ENCODE peak calls at places on chromosome 1, in six cellular contexts. O is bronchial epithelial cell, P is H9, G is uterus, Y is GM19239, E is AG04450. D is an unnamed sample.

GRCh38 chr1:59057211-59057694 is 239.6 kb upstream of the FGGY start:
- DNase-seq in O (peak; percentile 87), P (no peak), G (peak; percentile 92), Y (no peak), E (peak; percentile 88), D (peak; percentile 53)

GRCh38 chr1:206953626-206954025 is 7.4 kb upstream of the PIGR start:
- DNase-seq in O (no peak), P (no peak), G (no peak), Y (no peak), E (no peak), D (no peak)

GRCh38 chr1:199742547-199742946 is 285.0 kb upstream of the NR5A2 start:
- DNase-seq in O (peak; percentile 98), P (no peak), G (no peak), Y (no peak), E (peak; percentile 72), D (no peak)

GRCh38 chr1:214441119-214441518 is 110.3 kb downstream of the PTPN14 start:
- DNase-seq in O (peak; percentile 77), P (no peak), G (no peak), Y (no peak), E (no peak), D (no peak)

GRCh38 chr1:154609398-154610380 is 1.7 kb upstream of the ADAR start:
- DNase-seq in O (peak; percentile 52), P (peak; percentile 90), G (no peak), Y (no peak), E (no peak), D (no peak)

GRCh38 chr1:25198731-25199231 is 33.5 kb downstream of the SYF2 start:
- DNase-seq in O (no peak), P (no peak), G (no peak), Y (no peak), E (no peak), D (no peak)

GRCh38 chr1:203360772-203361171 is 9.8 kb upstream of the FMOD start:
- DNase-seq in O (no peak), P (no peak), G (no peak), Y (no peak), E (no peak), D (no peak)

GRCh38 chr1:9400425-9401079 is 107.9 kb downstream of the SPSB1 start:
- DNase-seq in O (no peak), P (no peak), G (no peak), Y (no peak), E (no peak), D (no peak)

GRCh38 chr1:235642943-235643371 is 6.6 kb downstream of the GNG4 start:
- DNase-seq in O (no peak), P (peak; percentile 80), G (no peak), Y (no peak), E (no peak), D (no peak)

GRCh38 chr1:207316622-207317510 is 4.6 kb upstream of the CD55 start:
- DNase-seq in O (peak; percentile 99), P (peak; percentile 43), G (no peak), Y (no peak), E (no peak), D (no peak)

GRCh38 chr1:31273619-31274018 is 23.0 kb downstream of the SNRNP40 start:
- DNase-seq in O (peak; percentile 52), P (no peak), G (no peak), Y (no peak), E (no peak), D (no peak)

GRCh38 chr1:64608015-64608650 is 136.7 kb upstream of the RAVER2 start:
- DNase-seq in O (no peak), P (no peak), G (no peak), Y (no peak), E (no peak), D (no peak)

GRCh38 chr1:36269408-36269838 is 36.7 kb upstream of the SH3D21 start:
- DNase-seq in O (no peak), P (no peak), G (no peak), Y (no peak), E (no peak), D (no peak)

GRCh38 chr1:206608108-206608698 is 4.1 kb downstream of the EIF2D start:
- DNase-seq in O (peak; percentile 42), P (peak; percentile 41), G (no peak), Y (no peak), E (no peak), D (no peak)

GRCh38 chr1:235069577-235070563 is 58.8 kb downstream of the TOMM20 start:
- DNase-seq in O (peak; percentile 99), P (no peak), G (no peak), Y (no peak), E (no peak), D (no peak)

GRCh38 chr1:77832889-77833288 is 53.4 kb downstream of the MIGA1 start:
- DNase-seq in O (peak; percentile 41), P (no peak), G (peak; percentile 38), Y (no peak), E (peak; percentile 88), D (no peak)

GRCh38 chr1:219296916-219297315 is 123.2 kb downstream of the LYPLAL1 start:
- DNase-seq in O (no peak), P (no peak), G (no peak), Y (no peak), E (no peak), D (no peak)

GRCh38 chr1:44620072-44620471 is 54.2 kb downstream of the TMEM53 start:
- DNase-seq in O (no peak), P (no peak), G (no peak), Y (no peak), E (no peak), D (no peak)

GRCh38 chr1:64212023-64212422 is 8.6 kb downstream of the UBE2U start:
- DNase-seq in O (peak; percentile 26), P (no peak), G (no peak), Y (no peak), E (peak; percentile 21), D (no peak)

GRCh38 chr1:100883963-100884362 is 10.7 kb downstream of the EXTL2 start:
- DNase-seq in O (peak; percentile 82), P (no peak), G (no peak), Y (no peak), E (no peak), D (no peak)

GRCh38 chr1:245578306-245578705 is 423.5 kb downstream of the KIF26B start:
- DNase-seq in O (no peak), P (no peak), G (no peak), Y (no peak), E (no peak), D (no peak)